ENCODE peak calls at places on chromosomes 7 and 10, in four cellular contexts. One of them, this sample, is unnamed.

GRCh38 chr7:135536160-135536559 is 21.6 kb upstream of the NUP205 start:
- DNase-seq in bronchial epithelial cell: peak
- DNase-seq in astrocyte of the spinal cord: peak
- DNase-seq in cardiac fibroblast: peak
- DNase-seq in this sample: no peak

GRCh38 chr7:99839560-99840011 is 11.8 kb downstream of the CYP3A43 start:
- DNase-seq in bronchial epithelial cell: peak
- DNase-seq in astrocyte of the spinal cord: no peak
- DNase-seq in cardiac fibroblast: no peak
- DNase-seq in this sample: no peak

GRCh38 chr10:71774916-71775702 is 1.8 kb upstream of the VSIR start:
- DNase-seq in bronchial epithelial cell: no peak
- DNase-seq in astrocyte of the spinal cord: no peak
- DNase-seq in cardiac fibroblast: no peak
- DNase-seq in this sample: peak

GRCh38 chr7:124724516-124725192 is 40.9 kb downstream of the GPR37 start:
- DNase-seq in bronchial epithelial cell: no peak
- DNase-seq in astrocyte of the spinal cord: no peak
- DNase-seq in cardiac fibroblast: no peak
- DNase-seq in this sample: no peak

GRCh38 chr7:97200043-97200442 is 82.5 kb downstream of the SDHAF3 start:
- DNase-seq in bronchial epithelial cell: no peak
- DNase-seq in astrocyte of the spinal cord: no peak
- DNase-seq in cardiac fibroblast: no peak
- DNase-seq in this sample: no peak

GRCh38 chr10:75203724-75204123 is 6.9 kb upstream of the VDAC2 start:
- DNase-seq in bronchial epithelial cell: no peak
- DNase-seq in astrocyte of the spinal cord: no peak
- DNase-seq in cardiac fibroblast: no peak
- DNase-seq in this sample: no peak

GRCh38 chr10:25261571-25261970 is 86.8 kb downstream of the GPR158 start:
- DNase-seq in bronchial epithelial cell: no peak
- DNase-seq in astrocyte of the spinal cord: no peak
- DNase-seq in cardiac fibroblast: no peak
- DNase-seq in this sample: no peak

GRCh38 chr10:75971402-75972211 is 540.2 kb downstream of the LRMDA start:
- DNase-seq in bronchial epithelial cell: no peak
- DNase-seq in astrocyte of the spinal cord: peak
- DNase-seq in cardiac fibroblast: peak
- DNase-seq in this sample: no peak

GRCh38 chr7:2079332-2080068 is 153.2 kb downstream of the MAD1L1 start:
- DNase-seq in bronchial epithelial cell: no peak
- DNase-seq in astrocyte of the spinal cord: peak
- DNase-seq in cardiac fibroblast: no peak
- DNase-seq in this sample: no peak

GRCh38 chr10:1274098-1274745 is 218.0 kb downstream of the WDR37 start:
- DNase-seq in bronchial epithelial cell: no peak
- DNase-seq in astrocyte of the spinal cord: no peak
- DNase-seq in cardiac fibroblast: no peak
- DNase-seq in this sample: no peak

GRCh38 chr10:279232-279631 is 144.0 kb downstream of the ZMYND11 start:
- DNase-seq in bronchial epithelial cell: no peak
- DNase-seq in astrocyte of the spinal cord: no peak
- DNase-seq in cardiac fibroblast: no peak
- DNase-seq in this sample: no peak

GRCh38 chr7:121797283-121798037 is 75.5 kb upstream of the PTPRZ1 start:
- DNase-seq in bronchial epithelial cell: peak
- DNase-seq in astrocyte of the spinal cord: peak
- DNase-seq in cardiac fibroblast: no peak
- DNase-seq in this sample: no peak

GRCh38 chr7:34991938-34992840 is 45.1 kb downstream of the DPY19L1 start:
- DNase-seq in bronchial epithelial cell: peak
- DNase-seq in astrocyte of the spinal cord: peak
- DNase-seq in cardiac fibroblast: peak
- DNase-seq in this sample: no peak

GRCh38 chr7:39085590-39086049 is 107.9 kb downstream of the POU6F2 start:
- DNase-seq in bronchial epithelial cell: peak
- DNase-seq in astrocyte of the spinal cord: peak
- DNase-seq in cardiac fibroblast: peak
- DNase-seq in this sample: no peak

GRCh38 chr10:116716381-116716780 is 26.0 kb downstream of the HSPA12A start:
- DNase-seq in bronchial epithelial cell: no peak
- DNase-seq in astrocyte of the spinal cord: no peak
- DNase-seq in cardiac fibroblast: no peak
- DNase-seq in this sample: no peak

DNA sequence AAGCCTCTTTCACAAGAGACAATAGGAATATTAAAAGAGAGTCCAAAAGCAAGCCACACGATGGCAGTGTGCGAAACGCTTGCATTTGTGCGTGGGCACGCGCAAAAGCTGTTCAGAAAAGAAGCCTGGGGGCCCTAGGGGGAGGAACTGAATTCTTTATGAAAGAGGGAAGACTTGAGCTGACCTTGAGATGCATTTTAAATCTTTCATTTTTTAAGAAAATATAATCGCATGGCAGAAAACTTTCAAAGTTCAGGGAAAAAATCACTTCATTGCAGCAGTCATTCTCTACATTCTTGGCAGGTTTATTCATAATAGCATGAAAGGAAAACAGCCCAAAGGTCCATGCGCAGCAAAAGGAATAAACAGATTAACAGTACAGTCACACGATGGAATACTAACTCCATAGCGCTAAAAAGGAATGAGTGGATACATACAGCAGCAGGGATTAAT is 206.5 kb upstream of the PRKCQ start:
- DNase-seq in bronchial epithelial cell: peak
- DNase-seq in astrocyte of the spinal cord: peak
- DNase-seq in cardiac fibroblast: peak
- DNase-seq in this sample: no peak
- TF ChIP-seq CTCF in bronchial epithelial cell: peak
- TF ChIP-seq CTCF in astrocyte of the spinal cord: peak
- TF ChIP-seq CTCF in cardiac fibroblast: peak
- TF ChIP-seq CTCF in this sample: peak

DNA sequence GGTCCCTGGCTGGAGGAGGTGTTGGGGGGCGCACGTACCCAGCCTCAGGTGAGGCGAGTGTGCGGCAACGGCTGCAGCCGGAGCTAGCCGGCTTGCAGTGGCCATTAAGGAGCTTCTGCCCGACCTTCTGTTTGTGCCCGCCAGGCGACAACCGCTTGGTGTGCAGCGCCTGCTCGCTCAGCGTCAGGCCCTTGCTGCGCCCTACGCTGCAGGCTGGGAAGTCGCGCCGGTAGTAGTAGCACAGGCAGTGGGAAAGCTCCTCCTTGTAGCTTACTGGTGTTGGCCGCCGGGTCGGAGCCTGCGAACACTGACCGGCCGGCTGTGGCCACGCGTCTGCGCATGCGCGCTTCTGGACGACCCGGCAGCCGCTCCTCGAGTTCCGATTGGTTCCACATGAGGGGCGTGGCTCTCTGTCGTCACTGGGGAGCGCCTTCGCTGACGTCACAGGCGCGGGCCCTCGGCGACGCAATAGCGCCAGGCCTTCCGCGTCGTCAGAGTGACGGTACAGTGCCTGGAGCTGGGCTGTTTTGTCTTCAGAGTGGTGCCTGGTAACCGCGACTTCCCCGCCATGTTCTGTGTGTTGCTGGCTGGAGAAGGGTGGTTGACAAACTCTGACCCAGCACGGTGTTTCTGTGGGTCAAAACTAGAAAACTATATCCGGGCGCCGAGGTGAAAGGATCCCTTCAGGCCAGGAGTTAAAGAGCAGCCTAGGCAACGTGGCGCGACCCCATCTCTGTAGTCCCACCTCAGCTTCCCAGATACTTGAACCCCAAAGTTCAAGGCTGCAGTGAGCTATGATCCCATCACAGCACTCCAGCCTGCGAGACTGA is 76.3 kb upstream of the TMEM248 start:
- DNase-seq in bronchial epithelial cell: peak
- DNase-seq in astrocyte of the spinal cord: peak
- DNase-seq in cardiac fibroblast: peak
- DNase-seq in this sample: peak
- TF ChIP-seq CTCF in bronchial epithelial cell: peak
- TF ChIP-seq CTCF in astrocyte of the spinal cord: peak
- TF ChIP-seq CTCF in cardiac fibroblast: peak
- TF ChIP-seq CTCF in this sample: peak

DNA sequence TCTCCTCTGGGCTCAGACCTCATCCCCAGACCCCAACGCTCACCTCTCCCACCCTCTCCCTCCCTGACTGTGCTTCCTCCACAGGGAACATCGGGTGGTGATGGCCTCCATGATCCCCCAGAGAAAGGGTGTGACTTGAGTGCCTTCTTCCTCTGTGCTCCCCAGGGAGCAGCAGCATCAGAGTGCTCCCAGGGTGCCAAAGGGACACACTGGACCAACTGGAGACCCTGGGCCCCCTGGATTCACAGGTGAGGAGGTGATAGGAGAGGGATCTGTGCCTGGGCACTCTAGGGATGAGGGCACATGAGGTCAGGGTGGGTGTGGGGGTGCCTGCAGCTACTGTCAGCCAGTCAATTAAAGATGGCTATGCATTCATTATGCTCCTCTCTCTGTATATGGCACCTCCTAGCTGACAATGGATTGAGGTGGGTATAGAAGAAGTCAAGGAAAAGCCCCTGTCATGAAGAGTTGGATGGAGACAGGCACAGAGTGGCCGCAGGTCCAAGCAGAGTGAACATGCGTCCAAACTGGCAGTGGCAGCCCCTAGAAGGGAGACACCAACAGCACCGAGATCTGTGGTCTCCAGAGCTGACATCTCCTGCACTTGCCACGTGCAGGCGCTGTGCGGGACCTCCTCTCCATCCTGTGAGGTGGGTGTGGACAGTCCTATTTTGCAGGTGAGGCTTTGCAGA is 15.5 kb upstream of the VOPP1 start:
- DNase-seq in bronchial epithelial cell: no peak
- DNase-seq in astrocyte of the spinal cord: no peak
- DNase-seq in cardiac fibroblast: no peak
- DNase-seq in this sample: peak
- TF ChIP-seq CTCF in bronchial epithelial cell: no peak
- TF ChIP-seq CTCF in astrocyte of the spinal cord: no peak
- TF ChIP-seq CTCF in cardiac fibroblast: no peak
- TF ChIP-seq CTCF in this sample: no peak

DNA sequence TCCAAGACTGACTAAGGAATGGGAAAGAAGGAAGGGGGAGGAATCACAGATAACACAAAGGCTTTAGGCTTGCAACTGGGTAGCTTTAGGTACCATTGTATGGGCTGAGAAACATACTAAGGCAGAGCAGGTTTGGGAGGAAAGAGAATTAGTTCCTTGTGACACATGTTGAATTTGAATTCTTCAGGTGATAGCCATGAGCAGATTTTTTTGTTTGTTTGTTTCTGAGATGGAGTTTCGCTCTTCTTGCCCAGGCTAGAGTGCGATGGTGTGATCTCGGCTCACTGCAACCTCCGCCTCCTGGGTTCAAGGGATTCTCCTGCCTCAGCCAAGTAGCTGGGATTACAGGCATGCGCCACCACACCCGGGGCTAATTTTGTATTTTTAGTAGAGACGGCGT is 4.4 kb upstream of the SND1 start:
- DNase-seq in bronchial epithelial cell: no peak
- DNase-seq in astrocyte of the spinal cord: no peak
- DNase-seq in cardiac fibroblast: no peak
- DNase-seq in this sample: no peak
- TF ChIP-seq CTCF in bronchial epithelial cell: no peak
- TF ChIP-seq CTCF in astrocyte of the spinal cord: no peak
- TF ChIP-seq CTCF in cardiac fibroblast: no peak
- TF ChIP-seq CTCF in this sample: no peak

GRCh38 chr7:115477193-115477651 is 553.3 kb downstream of the TFEC start:
- DNase-seq in bronchial epithelial cell: no peak
- DNase-seq in astrocyte of the spinal cord: peak
- DNase-seq in cardiac fibroblast: peak
- DNase-seq in this sample: no peak

GRCh38 chr7:115478426-115478825 is 552.1 kb downstream of the TFEC start:
- DNase-seq in bronchial epithelial cell: no peak
- DNase-seq in astrocyte of the spinal cord: peak
- DNase-seq in cardiac fibroblast: no peak
- DNase-seq in this sample: no peak

GRCh38 chr7:115476666-115477065 is 553.9 kb downstream of the TFEC start:
- DNase-seq in bronchial epithelial cell: no peak
- DNase-seq in astrocyte of the spinal cord: peak
- DNase-seq in cardiac fibroblast: no peak
- DNase-seq in this sample: no peak

GRCh38 chr7:115475206-115475605 is 553.3 kb downstream of the MDFIC start:
- DNase-seq in bronchial epithelial cell: no peak
- DNase-seq in astrocyte of the spinal cord: no peak
- DNase-seq in cardiac fibroblast: no peak
- DNase-seq in this sample: no peak

GRCh38 chr7:115475774-115476407 is 554.0 kb downstream of the MDFIC start:
- DNase-seq in bronchial epithelial cell: no peak
- DNase-seq in astrocyte of the spinal cord: peak
- DNase-seq in cardiac fibroblast: no peak
- DNase-seq in this sample: no peak
- TF ChIP-seq CTCF in bronchial epithelial cell: no peak
- TF ChIP-seq CTCF in astrocyte of the spinal cord: peak
- TF ChIP-seq CTCF in cardiac fibroblast: no peak
- TF ChIP-seq CTCF in this sample: peak

DNA sequence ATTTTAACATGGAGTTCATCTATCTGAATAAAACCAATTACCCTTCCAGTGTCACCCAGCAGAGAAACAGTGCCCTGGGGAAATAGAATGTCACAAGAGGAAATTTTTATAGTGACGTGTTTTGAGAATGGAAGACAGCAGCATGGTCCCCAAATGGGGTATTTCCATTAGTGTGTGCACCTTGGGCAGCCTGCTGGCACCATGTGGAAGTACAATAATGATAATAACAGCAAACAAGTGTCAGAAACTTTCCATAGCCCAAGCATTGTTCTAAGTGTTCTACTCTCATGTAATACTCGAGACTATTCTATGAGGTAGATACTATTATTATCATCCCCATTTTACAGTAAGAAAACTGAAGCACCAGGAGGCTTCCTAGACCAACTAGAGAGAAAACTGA is 2.2 kb upstream of the PDE1C start:
- DNase-seq in bronchial epithelial cell: no peak
- DNase-seq in astrocyte of the spinal cord: no peak
- DNase-seq in cardiac fibroblast: no peak
- DNase-seq in this sample: no peak
- TF ChIP-seq CTCF in bronchial epithelial cell: no peak
- TF ChIP-seq CTCF in astrocyte of the spinal cord: peak
- TF ChIP-seq CTCF in cardiac fibroblast: peak
- TF ChIP-seq CTCF in this sample: peak

DNA sequence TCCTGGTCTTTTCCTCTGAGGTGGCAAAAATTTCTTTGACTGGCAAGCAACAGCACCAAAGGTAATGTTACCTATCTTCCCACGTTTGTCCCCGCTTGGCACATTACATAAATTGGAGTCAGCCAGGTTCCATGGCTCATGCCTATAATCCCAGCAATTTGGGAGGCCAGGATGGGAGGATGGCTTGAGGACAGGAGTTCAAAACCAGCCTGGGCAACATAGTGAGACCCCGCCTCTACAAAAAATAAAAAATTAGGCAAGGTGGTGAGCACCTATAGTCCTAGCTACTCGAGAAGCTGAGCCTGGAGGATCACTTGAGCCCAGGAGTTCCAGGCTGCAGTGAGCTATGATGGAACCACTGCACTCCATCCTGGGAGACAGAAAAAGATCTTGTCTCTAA is 139.5 kb downstream of the IDE start:
- DNase-seq in bronchial epithelial cell: no peak
- DNase-seq in astrocyte of the spinal cord: no peak
- DNase-seq in cardiac fibroblast: no peak
- DNase-seq in this sample: no peak
- TF ChIP-seq CTCF in bronchial epithelial cell: no peak
- TF ChIP-seq CTCF in astrocyte of the spinal cord: no peak
- TF ChIP-seq CTCF in cardiac fibroblast: no peak
- TF ChIP-seq CTCF in this sample: no peak